ENCODE peak calls at places on chromosomes 11 and 22, in seven cellular contexts. One of them, this sample, is unnamed.

GRCh38 chr11:110787680-110788079 is 75.4 kb upstream of the ARHGAP20 start:
- ATAC-seq in activated T-helper 17 cell treated with anti-CD3 and anti-CD28 coated beads, Interleukin-2, amount 50 U/mL, for 72 hours: no peak
- ATAC-seq in body of pancreas: no peak
- ATAC-seq in Panc1: no peak
- ATAC-seq in PC-3: no peak
- ATAC-seq in activated CD4-positive, alpha-beta T cell treated with anti-CD3 and anti-CD28 coated beads for 36 hours: no peak
- ATAC-seq in right cardiac atrium: no peak
- ATAC-seq in this sample: no peak

GRCh38 chr11:14054708-14055107 is 92.2 kb downstream of the SPON1 start:
- ATAC-seq in activated T-helper 17 cell treated with anti-CD3 and anti-CD28 coated beads, Interleukin-2, amount 50 U/mL, for 72 hours: no peak
- ATAC-seq in body of pancreas: peak; percentile 56
- ATAC-seq in Panc1: no peak
- ATAC-seq in PC-3: no peak
- ATAC-seq in activated CD4-positive, alpha-beta T cell treated with anti-CD3 and anti-CD28 coated beads for 36 hours: peak; percentile 44
- ATAC-seq in right cardiac atrium: peak; percentile 74
- ATAC-seq in this sample: peak; percentile 53

GRCh38 chr11:33797879-33798278 is 23.6 kb upstream of the FBXO3 start:
- ATAC-seq in activated T-helper 17 cell treated with anti-CD3 and anti-CD28 coated beads, Interleukin-2, amount 50 U/mL, for 72 hours: no peak
- ATAC-seq in body of pancreas: no peak
- ATAC-seq in Panc1: no peak
- ATAC-seq in PC-3: no peak
- ATAC-seq in activated CD4-positive, alpha-beta T cell treated with anti-CD3 and anti-CD28 coated beads for 36 hours: no peak
- ATAC-seq in right cardiac atrium: no peak
- ATAC-seq in this sample: no peak

GRCh38 chr11:65486570-65487466 is 12.0 kb upstream of the MALAT1 start:
- ATAC-seq in activated T-helper 17 cell treated with anti-CD3 and anti-CD28 coated beads, Interleukin-2, amount 50 U/mL, for 72 hours: no peak
- ATAC-seq in body of pancreas: no peak
- ATAC-seq in Panc1: no peak
- ATAC-seq in PC-3: no peak
- ATAC-seq in activated CD4-positive, alpha-beta T cell treated with anti-CD3 and anti-CD28 coated beads for 36 hours: no peak
- ATAC-seq in right cardiac atrium: no peak
- ATAC-seq in this sample: no peak

GRCh38 chr11:20364412-20364792 is 888 bp downstream of the HTATIP2 start:
- ATAC-seq in activated T-helper 17 cell treated with anti-CD3 and anti-CD28 coated beads, Interleukin-2, amount 50 U/mL, for 72 hours: no peak
- ATAC-seq in body of pancreas: peak; percentile 28
- ATAC-seq in Panc1: peak; percentile 22
- ATAC-seq in PC-3: peak; percentile 7
- ATAC-seq in activated CD4-positive, alpha-beta T cell treated with anti-CD3 and anti-CD28 coated beads for 36 hours: no peak
- ATAC-seq in right cardiac atrium: peak; percentile 51
- ATAC-seq in this sample: no peak

GRCh38 chr11:1081601-1082311 is 7.1 kb downstream of the MUC2 start:
- ATAC-seq in activated T-helper 17 cell treated with anti-CD3 and anti-CD28 coated beads, Interleukin-2, amount 50 U/mL, for 72 hours: no peak
- ATAC-seq in body of pancreas: no peak
- ATAC-seq in Panc1: no peak
- ATAC-seq in PC-3: no peak
- ATAC-seq in activated CD4-positive, alpha-beta T cell treated with anti-CD3 and anti-CD28 coated beads for 36 hours: no peak
- ATAC-seq in right cardiac atrium: no peak
- ATAC-seq in this sample: no peak

GRCh38 chr11:32304521-32304920 is 130.8 kb downstream of the WT1 start:
- ATAC-seq in activated T-helper 17 cell treated with anti-CD3 and anti-CD28 coated beads, Interleukin-2, amount 50 U/mL, for 72 hours: no peak
- ATAC-seq in body of pancreas: no peak
- ATAC-seq in Panc1: no peak
- ATAC-seq in PC-3: no peak
- ATAC-seq in activated CD4-positive, alpha-beta T cell treated with anti-CD3 and anti-CD28 coated beads for 36 hours: no peak
- ATAC-seq in right cardiac atrium: no peak
- ATAC-seq in this sample: no peak

GRCh38 chr11:68313574-68314202 is 1.3 kb downstream of the LRP5 start:
- ATAC-seq in activated T-helper 17 cell treated with anti-CD3 and anti-CD28 coated beads, Interleukin-2, amount 50 U/mL, for 72 hours: no peak
- ATAC-seq in body of pancreas: no peak
- ATAC-seq in Panc1: no peak
- ATAC-seq in PC-3: no peak
- ATAC-seq in activated CD4-positive, alpha-beta T cell treated with anti-CD3 and anti-CD28 coated beads for 36 hours: peak; percentile 3
- ATAC-seq in right cardiac atrium: peak; percentile 4
- ATAC-seq in this sample: no peak

GRCh38 chr11:72642815-72643511 is 31.3 kb downstream of the PDE2A start:
- ATAC-seq in activated T-helper 17 cell treated with anti-CD3 and anti-CD28 coated beads, Interleukin-2, amount 50 U/mL, for 72 hours: peak; percentile 83
- ATAC-seq in body of pancreas: peak; percentile 71
- ATAC-seq in Panc1: peak; percentile 85
- ATAC-seq in PC-3: peak; percentile 67
- ATAC-seq in activated CD4-positive, alpha-beta T cell treated with anti-CD3 and anti-CD28 coated beads for 36 hours: peak; percentile 88
- ATAC-seq in right cardiac atrium: peak; percentile 82
- ATAC-seq in this sample: peak; percentile 67

GRCh38 chr11:17383466-17383865 is 5.0 kb downstream of the KCNJ11 start:
- ATAC-seq in activated T-helper 17 cell treated with anti-CD3 and anti-CD28 coated beads, Interleukin-2, amount 50 U/mL, for 72 hours: peak; percentile 5
- ATAC-seq in body of pancreas: no peak
- ATAC-seq in Panc1: peak; percentile 32
- ATAC-seq in PC-3: no peak
- ATAC-seq in activated CD4-positive, alpha-beta T cell treated with anti-CD3 and anti-CD28 coated beads for 36 hours: no peak
- ATAC-seq in right cardiac atrium: no peak
- ATAC-seq in this sample: no peak

GRCh38 chr11:64321533-64321932 is 3.6 kb downstream of the PRDX5 start:
- ATAC-seq in activated T-helper 17 cell treated with anti-CD3 and anti-CD28 coated beads, Interleukin-2, amount 50 U/mL, for 72 hours: no peak
- ATAC-seq in body of pancreas: no peak
- ATAC-seq in Panc1: no peak
- ATAC-seq in PC-3: peak; percentile 6
- ATAC-seq in activated CD4-positive, alpha-beta T cell treated with anti-CD3 and anti-CD28 coated beads for 36 hours: no peak
- ATAC-seq in right cardiac atrium: no peak
- ATAC-seq in this sample: no peak

GRCh38 chr11:132475046-132475445 is 1057.3 kb downstream of the OPCML start:
- ATAC-seq in activated T-helper 17 cell treated with anti-CD3 and anti-CD28 coated beads, Interleukin-2, amount 50 U/mL, for 72 hours: no peak
- ATAC-seq in body of pancreas: no peak
- ATAC-seq in Panc1: no peak
- ATAC-seq in PC-3: no peak
- ATAC-seq in activated CD4-positive, alpha-beta T cell treated with anti-CD3 and anti-CD28 coated beads for 36 hours: no peak
- ATAC-seq in right cardiac atrium: no peak
- ATAC-seq in this sample: no peak

GRCh38 chr11:120208777-120209176 is 2.1 kb upstream of the OAF start:
- ATAC-seq in activated T-helper 17 cell treated with anti-CD3 and anti-CD28 coated beads, Interleukin-2, amount 50 U/mL, for 72 hours: no peak
- ATAC-seq in body of pancreas: peak; percentile 17
- ATAC-seq in Panc1: no peak
- ATAC-seq in PC-3: peak; percentile 18
- ATAC-seq in activated CD4-positive, alpha-beta T cell treated with anti-CD3 and anti-CD28 coated beads for 36 hours: no peak
- ATAC-seq in right cardiac atrium: peak; percentile 69
- ATAC-seq in this sample: peak; percentile 62

GRCh38 chr11:1733716-1734351 is 16.6 kb downstream of the IFITM10 start:
- ATAC-seq in activated T-helper 17 cell treated with anti-CD3 and anti-CD28 coated beads, Interleukin-2, amount 50 U/mL, for 72 hours: no peak
- ATAC-seq in body of pancreas: no peak
- ATAC-seq in Panc1: peak; percentile 20
- ATAC-seq in PC-3: no peak
- ATAC-seq in activated CD4-positive, alpha-beta T cell treated with anti-CD3 and anti-CD28 coated beads for 36 hours: no peak
- ATAC-seq in right cardiac atrium: no peak
- ATAC-seq in this sample: no peak

GRCh38 chr11:65430406-65431217 is 8.0 kb downstream of the NEAT1 start:
- ATAC-seq in activated T-helper 17 cell treated with anti-CD3 and anti-CD28 coated beads, Interleukin-2, amount 50 U/mL, for 72 hours: no peak
- ATAC-seq in body of pancreas: no peak
- ATAC-seq in Panc1: no peak
- ATAC-seq in PC-3: no peak
- ATAC-seq in activated CD4-positive, alpha-beta T cell treated with anti-CD3 and anti-CD28 coated beads for 36 hours: peak; percentile 4
- ATAC-seq in right cardiac atrium: no peak
- ATAC-seq in this sample: peak; percentile 3

GRCh38 chr11:6631356-6631890 is 12.2 kb upstream of the TPP1 start:
- ATAC-seq in activated T-helper 17 cell treated with anti-CD3 and anti-CD28 coated beads, Interleukin-2, amount 50 U/mL, for 72 hours: no peak
- ATAC-seq in body of pancreas: no peak
- ATAC-seq in Panc1: no peak
- ATAC-seq in PC-3: no peak
- ATAC-seq in activated CD4-positive, alpha-beta T cell treated with anti-CD3 and anti-CD28 coated beads for 36 hours: no peak
- ATAC-seq in right cardiac atrium: no peak
- ATAC-seq in this sample: no peak

GRCh38 chr11:102592634-102593581 is 32.2 kb downstream of the MMP20 start:
- ATAC-seq in activated T-helper 17 cell treated with anti-CD3 and anti-CD28 coated beads, Interleukin-2, amount 50 U/mL, for 72 hours: peak; percentile 60
- ATAC-seq in body of pancreas: no peak
- ATAC-seq in Panc1: no peak
- ATAC-seq in PC-3: peak; percentile 70
- ATAC-seq in activated CD4-positive, alpha-beta T cell treated with anti-CD3 and anti-CD28 coated beads for 36 hours: peak; percentile 67
- ATAC-seq in right cardiac atrium: no peak
- ATAC-seq in this sample: no peak

GRCh38 chr11:69287968-69288882 is 5.7 kb upstream of the MYEOV start:
- ATAC-seq in activated T-helper 17 cell treated with anti-CD3 and anti-CD28 coated beads, Interleukin-2, amount 50 U/mL, for 72 hours: no peak
- ATAC-seq in body of pancreas: no peak
- ATAC-seq in Panc1: no peak
- ATAC-seq in PC-3: no peak
- ATAC-seq in activated CD4-positive, alpha-beta T cell treated with anti-CD3 and anti-CD28 coated beads for 36 hours: no peak
- ATAC-seq in right cardiac atrium: no peak
- ATAC-seq in this sample: no peak

GRCh38 chr11:128929991-128930390 is 12.7 kb downstream of the TP53AIP1 start:
- ATAC-seq in activated T-helper 17 cell treated with anti-CD3 and anti-CD28 coated beads, Interleukin-2, amount 50 U/mL, for 72 hours: no peak
- ATAC-seq in body of pancreas: no peak
- ATAC-seq in Panc1: no peak
- ATAC-seq in PC-3: no peak
- ATAC-seq in activated CD4-positive, alpha-beta T cell treated with anti-CD3 and anti-CD28 coated beads for 36 hours: no peak
- ATAC-seq in right cardiac atrium: no peak
- ATAC-seq in this sample: no peak

GRCh38 chr22:38482662-38483308 is 14.9 kb downstream of the KDELR3 start:
- ATAC-seq in activated T-helper 17 cell treated with anti-CD3 and anti-CD28 coated beads, Interleukin-2, amount 50 U/mL, for 72 hours: peak; percentile 32
- ATAC-seq in body of pancreas: no peak
- ATAC-seq in Panc1: no peak
- ATAC-seq in PC-3: peak; percentile 34
- ATAC-seq in activated CD4-positive, alpha-beta T cell treated with anti-CD3 and anti-CD28 coated beads for 36 hours: no peak
- ATAC-seq in right cardiac atrium: no peak
- ATAC-seq in this sample: no peak

GRCh38 chr11:17544181-17544622 is at the start of gene USH1C:
- ATAC-seq in activated T-helper 17 cell treated with anti-CD3 and anti-CD28 coated beads, Interleukin-2, amount 50 U/mL, for 72 hours: peak; percentile 45
- ATAC-seq in body of pancreas: peak; percentile 63
- ATAC-seq in Panc1: peak; percentile 89
- ATAC-seq in PC-3: no peak
- ATAC-seq in activated CD4-positive, alpha-beta T cell treated with anti-CD3 and anti-CD28 coated beads for 36 hours: peak; percentile 81
- ATAC-seq in right cardiac atrium: peak; percentile 84
- ATAC-seq in this sample: peak; percentile 28

GRCh38 chr11:36326524-36327419 is 30.7 kb downstream of the PRR5L start:
- ATAC-seq in activated T-helper 17 cell treated with anti-CD3 and anti-CD28 coated beads, Interleukin-2, amount 50 U/mL, for 72 hours: no peak
- ATAC-seq in body of pancreas: no peak
- ATAC-seq in Panc1: no peak
- ATAC-seq in PC-3: no peak
- ATAC-seq in activated CD4-positive, alpha-beta T cell treated with anti-CD3 and anti-CD28 coated beads for 36 hours: peak; percentile 47
- ATAC-seq in right cardiac atrium: no peak
- ATAC-seq in this sample: no peak

GRCh38 chr11:88475991-88476418 is 138.5 kb upstream of the CTSC start:
- ATAC-seq in activated T-helper 17 cell treated with anti-CD3 and anti-CD28 coated beads, Interleukin-2, amount 50 U/mL, for 72 hours: no peak
- ATAC-seq in body of pancreas: no peak
- ATAC-seq in Panc1: no peak
- ATAC-seq in PC-3: peak; percentile 35
- ATAC-seq in activated CD4-positive, alpha-beta T cell treated with anti-CD3 and anti-CD28 coated beads for 36 hours: no peak
- ATAC-seq in right cardiac atrium: no peak
- ATAC-seq in this sample: peak; percentile 22

GRCh38 chr11:115678942-115679341 is 174.7 kb upstream of the CADM1 start:
- ATAC-seq in activated T-helper 17 cell treated with anti-CD3 and anti-CD28 coated beads, Interleukin-2, amount 50 U/mL, for 72 hours: no peak
- ATAC-seq in body of pancreas: no peak
- ATAC-seq in Panc1: no peak
- ATAC-seq in PC-3: no peak
- ATAC-seq in activated CD4-positive, alpha-beta T cell treated with anti-CD3 and anti-CD28 coated beads for 36 hours: no peak
- ATAC-seq in right cardiac atrium: peak; percentile 61
- ATAC-seq in this sample: no peak

This sample was measured in gastroesophageal sphincter.